ENCODE peak calls at places on chromosomes 4 and X, in four cellular contexts. O is H9, H is IMR-90, G is neuronal stem cell. L is an unnamed sample.

GRCh38 chr4:573122-573892 is 2.8 kb downstream of the TMEM271 start:
- DNase-seq in G (no peak), O (no peak), H (no peak), L (no peak)

GRCh38 chrX:19760841-19761512 is 126.4 kb downstream of the SH3KBP1 start:
- DNase-seq in O (no peak), G (no peak), H (no peak), L (no peak)

GRCh38 chrX:79081895-79082512 is 62.5 kb upstream of the GPR174 start:
- DNase-seq in H (peak; percentile 4), G (peak; percentile 14), O (no peak), L (peak; percentile 1)

GRCh38 chr4:119517361-119518229 is 111.0 kb downstream of the PDE5A start:
- DNase-seq in H (peak; percentile 91), O (no peak), G (no peak), L (peak; percentile 77)

GRCh38 chr4:6332042-6332668 is 62.5 kb downstream of the WFS1 start:
- DNase-seq in G (peak; percentile 57), H (peak; percentile 15), O (peak; percentile 75), L (peak; percentile 9)

GRCh38 chr4:151561551-151562256 is 152.7 kb downstream of the FHIP1A start:
- DNase-seq in G (no peak), H (peak; percentile 33), O (no peak), L (no peak)

GRCh38 chrX:132270699-132271098 is 51.5 kb upstream of the RAP2C start:
- DNase-seq in H (peak; percentile 81), O (no peak), G (no peak), L (peak; percentile 77)

GRCh38 chr4:173399016-173399415 is at the start of gene SCRG1:
- DNase-seq in G (peak; percentile 39), O (no peak), H (peak; percentile 4), L (peak; percentile 6)

GRCh38 chrX:35711281-35711680 is 86.9 kb upstream of the MAGEB16 start:
- DNase-seq in O (no peak), G (no peak), H (no peak), L (peak; percentile 74)

GRCh38 chr4:185799442-185799841 is 12.6 kb downstream of the SORBS2 start:
- DNase-seq in H (no peak), O (no peak), G (no peak), L (no peak)

GRCh38 chr4:185796176-185796575 is 15.8 kb downstream of the SORBS2 start:
- DNase-seq in H (no peak), G (no peak), O (no peak), L (no peak)

GRCh38 chr4:185794637-185795036 is 17.4 kb downstream of the SORBS2 start:
- DNase-seq in H (no peak), G (no peak), O (no peak), L (no peak)

GRCh38 chr4:185797596-185797995 is 14.4 kb downstream of the SORBS2 start:
- DNase-seq in G (no peak), O (no peak), H (no peak), L (no peak)

DNA sequence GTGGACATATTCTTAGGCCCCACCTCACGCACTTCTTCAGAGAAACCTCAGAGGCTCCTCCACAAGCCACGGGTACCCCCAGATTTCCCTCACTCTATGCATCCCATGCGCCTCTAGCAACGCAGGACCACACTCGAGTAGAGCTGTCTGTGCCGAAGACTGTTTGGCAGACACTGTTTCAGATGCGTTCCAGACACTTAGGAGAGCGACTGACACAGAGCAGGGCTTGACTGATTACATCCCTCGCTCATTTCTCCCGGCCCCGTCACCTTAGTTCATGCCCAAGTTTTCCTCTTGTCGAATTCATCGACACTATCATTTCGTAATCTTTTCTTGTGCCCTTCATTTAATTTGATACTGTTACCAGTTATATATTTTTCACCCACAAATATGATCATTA is 15.0 kb downstream of the SORBS2 start:
- DNase-seq in O (no peak), G (no peak), H (no peak), L (no peak)
- H4K91ac ChIP-seq in O (no peak overlapping the region), G (no peak overlapping the region), H (no peak overlapping the region), L (no peak overlapping the region)

DNA sequence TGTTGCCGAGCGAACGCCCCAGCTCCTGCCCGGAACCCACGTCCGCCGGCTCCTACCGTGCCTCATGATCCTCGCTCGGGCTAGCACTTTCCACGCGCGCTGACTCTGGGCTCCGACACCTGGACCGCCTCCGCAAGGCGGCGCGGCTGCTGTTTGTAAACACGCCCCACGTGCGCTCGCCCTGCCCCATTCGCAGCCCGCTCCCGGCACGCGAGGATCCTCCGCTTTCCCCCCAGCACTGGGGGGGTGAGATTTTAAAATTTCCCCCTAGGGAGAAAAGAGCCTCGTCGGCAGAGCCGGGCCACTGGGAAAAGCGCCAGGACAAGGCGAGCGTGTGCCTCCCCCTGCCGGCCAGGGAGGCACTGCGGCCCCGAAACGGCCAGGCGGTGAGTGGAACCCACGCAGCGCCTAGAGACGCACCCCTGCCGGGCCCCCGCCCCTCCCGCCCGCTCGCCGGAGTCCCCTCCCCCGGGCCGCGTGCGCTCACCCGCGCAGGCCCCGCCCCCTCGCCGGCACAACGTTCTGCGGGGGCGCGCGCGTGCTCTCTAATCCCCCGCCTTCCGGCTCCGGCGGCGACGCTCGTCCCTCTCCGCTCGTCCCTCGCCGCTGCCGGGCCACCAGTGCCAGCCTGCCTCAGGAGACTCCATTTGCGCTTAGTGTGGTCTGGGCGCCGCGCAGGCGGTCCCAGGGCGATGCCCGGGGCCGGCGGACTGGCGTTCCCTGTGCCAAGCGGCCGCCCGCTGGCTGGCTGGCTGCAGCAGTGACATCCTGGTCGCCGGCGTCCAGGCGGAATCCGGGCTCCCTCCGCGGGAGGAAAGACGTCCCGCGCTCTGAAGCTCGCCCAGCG is at the start of gene TIGD2:
- DNase-seq in O (peak; percentile 86), H (peak; percentile 81), G (peak; percentile 88), L (peak; percentile 87)
- H2BK120ac ChIP-seq in O (no peak within 1 kb of the TSS), H (peak within 1 kb of the TSS; percentile 76), G (peak within 1 kb of the TSS; percentile 24), L (peak within 1 kb of the TSS; percentile 52)

DNA sequence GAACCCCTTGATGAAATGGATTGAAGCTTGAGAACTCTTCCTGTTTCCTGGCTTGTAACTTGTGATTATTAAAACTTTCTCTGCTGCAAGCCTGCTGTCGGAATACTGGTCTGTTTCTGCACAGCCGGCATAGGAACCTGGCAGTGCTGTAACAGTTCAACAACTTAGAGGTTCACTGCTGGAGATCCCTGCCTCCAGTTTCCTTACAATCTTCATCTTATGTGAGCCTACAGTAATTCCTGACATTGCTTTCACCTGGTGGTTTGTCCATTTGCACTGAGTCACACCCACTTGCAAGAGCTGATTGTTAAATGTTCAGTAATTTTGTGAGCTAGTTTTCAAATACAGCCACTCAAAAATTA is 1.3 kb upstream of the SEPSECS start:
- DNase-seq in O (no peak), H (no peak), G (no peak), L (no peak)
- H4K91ac ChIP-seq in O (no peak overlapping the region), H (peak overlapping the region; percentile 14), G (no peak overlapping the region), L (peak overlapping the region; percentile 29)

GRCh38 chr4:77084019-77084604 is 8.3 kb upstream of the CCNI start:
- DNase-seq in O (no peak), H (no peak), G (no peak), L (no peak)
- H2BK120ac ChIP-seq in O (no peak overlapping the region), H (no peak overlapping the region), G (no peak overlapping the region), L (no peak overlapping the region)

L was measured in mesenchymal stem cell.